ENCODE peak calls at places on chromosomes 11 and 22, in nine cellular contexts. H is astrocyte of the spinal cord, Q is uterus, D is PC-3, C is cardiac fibroblast, O is transverse colon, P is Peyer's patch, N is stomach, R is tibial nerve. W is an unnamed sample.

GRCh38 chr22:40721266-40721665 is 42.0 kb downstream of the MCHR1 start:
- DNase-seq in Q (no peak), H (peak), R (no peak), P (no peak), O (no peak), C (no peak), N (no peak), D (peak), W (peak)

GRCh38 chr22:39029227-39029626 is 8.3 kb downstream of the APOBEC3D start:
- DNase-seq in N (no peak), Q (no peak), P (no peak), C (no peak), O (no peak), R (no peak), H (no peak), D (no peak), W (no peak)

GRCh38 chr22:24482586-24482985 is 12.5 kb upstream of the UPB1 start:
- DNase-seq in H (peak), C (peak), R (no peak), P (no peak), D (peak), Q (no peak), N (no peak), O (no peak), W (peak)

GRCh38 chr22:45055936-45056335 is 46.1 kb upstream of the PHF21B start:
- DNase-seq in C (no peak), P (no peak), O (no peak), Q (no peak), R (no peak), D (no peak), H (no peak), N (no peak), W (no peak)

GRCh38 chr11:6249822-6250555 is 9.6 kb upstream of the CCKBR start:
- DNase-seq in Q (peak), C (peak), N (peak), H (peak), O (peak), D (peak), R (no peak), P (no peak), W (peak)

GRCh38 chr11:75639752-75640151 is 29.1 kb downstream of the MAP6 start:
- DNase-seq in O (peak), C (peak), H (peak), P (peak), D (no peak), Q (peak), R (peak), N (peak), W (peak)

GRCh38 chr11:122804161-122804560 is 34.1 kb upstream of the CRTAM start:
- DNase-seq in P (no peak), H (peak), R (no peak), N (no peak), Q (no peak), D (peak), C (peak), O (no peak), W (peak)

GRCh38 chr11:43738600-43739409 is 58.3 kb downstream of the HSD17B12 start:
- DNase-seq in C (peak), H (peak), R (no peak), Q (no peak), O (no peak), P (no peak), N (no peak), D (peak), W (peak)

GRCh38 chr22:38172489-38173155 is 9.0 kb downstream of the PLA2G6 start:
- DNase-seq in H (peak), Q (peak), P (no peak), D (peak), O (peak), C (peak), N (peak), R (no peak), W (no peak)

GRCh38 chr11:114193730-114194674 is 102.2 kb upstream of the NNMT start:
- DNase-seq in P (no peak), O (no peak), D (no peak), H (no peak), N (no peak), Q (no peak), C (peak), R (no peak), W (peak)

GRCh38 chr11:117185739-117186430 is 7.3 kb downstream of the SIDT2 start:
- DNase-seq in Q (no peak), H (no peak), D (no peak), N (peak), R (no peak), O (no peak), C (no peak), P (no peak), W (no peak)

GRCh38 chr11:113177596-113178115 is 136.7 kb upstream of the TTC12 start:
- DNase-seq in C (no peak), H (no peak), Q (no peak), O (no peak), R (no peak), N (no peak), P (no peak), D (no peak), W (no peak)

GRCh38 chr11:117442869-117443239 is 115.2 kb downstream of the CEP164 start:
- DNase-seq in P (no peak), C (no peak), D (no peak), R (no peak), N (no peak), O (no peak), Q (no peak), H (no peak), W (no peak)

GRCh38 chr11:10349806-10350205 is 44.9 kb downstream of the ADM start:
- DNase-seq in C (no peak), N (no peak), Q (no peak), H (no peak), D (no peak), R (no peak), P (no peak), O (no peak), W (no peak)

GRCh38 chr11:30811226-30811625 is 225.1 kb upstream of the MPPED2 start:
- DNase-seq in O (no peak), R (no peak), C (no peak), D (no peak), H (no peak), P (no peak), Q (no peak), N (no peak), W (no peak)

GRCh38 chr11:87194985-87195820 is 157.5 kb downstream of the TMEM135 start:
- DNase-seq in O (no peak), N (no peak), H (no peak), R (no peak), C (no peak), Q (no peak), D (no peak), P (no peak), W (no peak)

GRCh38 chr11:26905368-26905767 is 88.5 kb upstream of the FIBIN start:
- DNase-seq in H (peak), Q (no peak), N (no peak), R (no peak), P (no peak), D (no peak), O (no peak), C (peak), W (peak)

GRCh38 chr11:40722179-40722795 is 737.2 kb downstream of the LRRC4C start:
- DNase-seq in P (no peak), H (peak), Q (no peak), N (no peak), R (no peak), O (no peak), C (peak), D (peak), W (peak)

GRCh38 chr22:42344391-42344861 is 74.0 kb upstream of the TCF20 start:
- DNase-seq in H (peak), C (peak), R (no peak), Q (peak), P (no peak), O (no peak), D (no peak), N (peak), W (no peak)

GRCh38 chr11:28566643-28567042 is 458.5 kb downstream of the METTL15 start:
- DNase-seq in N (peak), Q (peak), O (peak), D (no peak), H (peak), P (peak), R (peak), C (peak), W (peak)

GRCh38 chr22:30291334-30291892 is 2.1 kb upstream of the CASTOR1 start:
- DNase-seq in Q (no peak), P (no peak), O (no peak), C (no peak), R (no peak), N (no peak), D (no peak), H (no peak), W (no peak)

GRCh38 chr11:132278801-132279574 is 908.6 kb downstream of the NTM start:
- DNase-seq in O (no peak), N (no peak), D (peak), P (no peak), Q (no peak), R (no peak), H (peak), C (peak), W (peak)

GRCh38 chr11:44525473-44526252 is 39.8 kb upstream of the CD82 start:
- DNase-seq in P (no peak), D (no peak), R (no peak), O (no peak), C (no peak), Q (no peak), N (no peak), H (no peak), W (no peak)

GRCh38 chr11:72750556-72751292 is 1.5 kb downstream of the ARAP1 start:
- DNase-seq in R (no peak), D (peak), Q (no peak), P (no peak), H (no peak), C (no peak), N (no peak), O (peak), W (no peak)

GRCh38 chr11:113681711-113682410 is 24.2 kb downstream of the TMPRSS5 start:
- DNase-seq in D (peak), C (no peak), P (no peak), R (no peak), Q (no peak), O (no peak), N (no peak), H (peak), W (no peak)

GRCh38 chr22:19879651-19879995 is 24.9 kb upstream of the GNB1L start:
- DNase-seq in N (no peak), P (no peak), O (no peak), D (no peak), C (no peak), Q (peak), R (peak), H (no peak), W (no peak)

GRCh38 chr22:19407649-19408606 is 23.6 kb downstream of the HIRA start:
- DNase-seq in C (peak), R (no peak), P (no peak), D (no peak), O (no peak), Q (no peak), N (peak), H (no peak), W (peak)

GRCh38 chr11:126969865-126970479 is 30.6 kb downstream of the KIRREL3 start:
- DNase-seq in R (no peak), N (no peak), H (peak), Q (no peak), P (no peak), O (no peak), C (peak), D (peak), W (peak)

GRCh38 chr11:8608646-8609045 is 14.6 kb upstream of the STK33 start:
- DNase-seq in P (no peak), D (no peak), O (no peak), R (no peak), N (no peak), C (peak), Q (no peak), H (peak), W (peak)

GRCh38 chr22:48045369-48045768 is 1282.9 kb downstream of the TBC1D22A start:
- DNase-seq in N (no peak), C (no peak), O (peak), R (no peak), H (no peak), D (no peak), P (no peak), Q (no peak), W (no peak)

GRCh38 chr11:72637198-72637597 is 37.0 kb downstream of the PDE2A start:
- DNase-seq in R (no peak), P (no peak), H (no peak), Q (no peak), O (no peak), D (peak), N (no peak), C (no peak), W (no peak)

GRCh38 chr22:22463855-22464540 is 44.5 kb downstream of the ZNF280B start:
- DNase-seq in Q (no peak), O (peak), C (peak), H (peak), N (peak), P (peak), D (peak), R (peak), W (peak)

GRCh38 chr11:83073248-83073647 is 1.6 kb upstream of the RAB30 start:
- DNase-seq in D (no peak), P (no peak), N (no peak), R (no peak), C (no peak), H (no peak), O (no peak), Q (no peak), W (no peak)

GRCh38 chr11:35111171-35112055 is 27.6 kb upstream of the CD44 start:
- DNase-seq in P (no peak), O (peak), R (no peak), H (peak), N (no peak), Q (no peak), D (peak), C (peak), W (peak)

GRCh38 chr22:19132693-19133400 is 1.7 kb downstream of the TSSK2 start:
- DNase-seq in D (no peak), H (no peak), Q (no peak), C (no peak), O (no peak), P (no peak), R (no peak), N (no peak), W (no peak)

GRCh38 chr11:35919244-35919643 is 24.6 kb upstream of the LDLRAD3 start:
- DNase-seq in H (peak), C (peak), R (no peak), D (peak), Q (no peak), N (no peak), P (no peak), O (no peak), W (no peak)

GRCh38 chr11:114179234-114179941 is 116.8 kb upstream of the NNMT start:
- DNase-seq in P (peak), H (peak), O (peak), Q (peak), C (peak), D (no peak), R (peak), N (peak), W (peak)

GRCh38 chr22:35766654-35767580 is 49.2 kb downstream of the APOL5 start:
- DNase-seq in C (peak), N (no peak), Q (no peak), H (peak), R (no peak), D (peak), P (no peak), O (no peak), W (peak)
- H3K4me3 ChIP-seq in C (peak), N (no peak), Q (no peak), H (peak), R (no peak), D (peak), P (no peak), O (no peak), W (no peak)

GRCh38 chr11:65574147-65574962 is 1.5 kb upstream of the EHBP1L1 start:
- DNase-seq in R (peak), H (peak), D (peak), O (peak), C (peak), Q (peak), P (peak), N (peak), W (peak)

GRCh38 chr11:65571940-65572339 is 398 bp upstream of the FAM89B start:
- DNase-seq in O (peak), C (peak), R (no peak), D (peak), H (peak), P (no peak), N (peak), Q (no peak), W (peak)

GRCh38 chr11:65572356-65573043 is at the start of gene FAM89B:
- DNase-seq in Q (peak), N (peak), C (peak), P (peak), H (peak), R (peak), O (peak), D (peak), W (peak)

GRCh38 chr11:65574963-65575567 is 788 bp upstream of the EHBP1L1 start:
- DNase-seq in D (peak), O (peak), N (peak), C (no peak), Q (no peak), R (no peak), H (no peak), P (peak), W (peak)

GRCh38 chr11:65573391-65574146 is 1.2 kb downstream of the FAM89B start:
- DNase-seq in H (no peak), P (no peak), N (no peak), C (no peak), O (peak), Q (peak), D (peak), R (no peak), W (no peak)
- TF ChIP-seq CTCF in H (no peak), P (no peak), N (no peak), C (no peak), O (no peak), Q (no peak), D (no peak), R (no peak), W (no peak)

DNA sequence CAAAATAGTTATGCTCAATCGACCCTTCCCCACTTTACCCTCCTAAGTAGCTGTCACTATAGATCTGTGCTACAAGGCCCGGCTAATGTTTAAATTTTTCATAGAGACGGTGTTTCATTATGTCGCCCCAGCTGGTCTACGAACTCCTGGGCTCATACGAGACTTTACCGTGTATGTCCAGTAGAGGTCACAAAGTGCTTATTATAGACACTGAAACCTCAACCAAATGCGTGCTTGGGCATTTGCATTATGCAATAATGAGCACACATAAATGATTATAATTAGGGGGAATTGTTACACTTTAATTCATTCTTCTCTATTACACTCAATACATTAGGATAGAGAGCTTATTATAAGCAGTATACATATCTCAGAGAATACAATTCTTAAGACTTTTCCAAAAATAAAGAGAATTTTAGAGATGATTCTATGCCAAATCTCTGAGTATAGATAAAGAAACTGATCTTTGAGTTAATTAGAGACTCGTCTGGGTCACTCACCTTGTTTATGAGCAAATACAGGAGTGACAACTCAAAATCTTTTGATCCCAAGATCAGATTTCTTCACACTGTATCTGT is 12.5 kb upstream of the MRPL16 start:
- DNase-seq in R (no peak), Q (no peak), D (peak), H (peak), C (peak), P (no peak), N (peak), O (peak), W (peak)
- H3K4me3 ChIP-seq in R (no peak), Q (no peak), D (peak), H (no peak), C (no peak), P (no peak), N (no peak), O (no peak), W (no peak)

GRCh38 chr11:119694334-119694733 is 34.7 kb downstream of the NECTIN1 start:
- DNase-seq in Q (no peak), H (no peak), N (peak), R (no peak), C (no peak), O (peak), P (no peak), D (no peak), W (no peak)
- TF ChIP-seq CTCF in Q (no peak), H (no peak), N (no peak), R (no peak), C (no peak), O (no peak), P (peak), D (peak), W (no peak)

GRCh38 chr11:47186076-47186936 is at the start of gene PACSIN3:
- DNase-seq in N (peak), H (no peak), C (peak), O (peak), R (no peak), D (peak), Q (peak), P (peak), W (no peak)

GRCh38 chr11:47184711-47185304 is 1.4 kb downstream of the PACSIN3 start:
- DNase-seq in H (no peak), N (peak), P (no peak), D (no peak), O (no peak), R (no peak), Q (no peak), C (peak), W (no peak)

GRCh38 chr11:47186937-47187681 is 875 bp upstream of the PACSIN3 start:
- DNase-seq in C (peak), R (peak), N (peak), D (no peak), Q (peak), P (peak), O (peak), H (peak), W (peak)

GRCh38 chr11:47183969-47184368 is 2.3 kb downstream of the PACSIN3 start:
- DNase-seq in Q (no peak), R (no peak), N (no peak), H (no peak), P (no peak), O (no peak), D (no peak), C (no peak), W (no peak)

GRCh38 chr11:47185305-47186075 is 744 bp downstream of the PACSIN3 start:
- DNase-seq in C (peak), D (peak), R (no peak), Q (peak), P (no peak), H (peak), N (peak), O (peak), W (no peak)
- H3K4me3 ChIP-seq in C (peak), D (peak), R (peak), Q (peak), P (peak), H (peak), N (peak), O (peak), W (peak)